ENCODE peak calls at places on chromosomes 3 and 15, in four cellular contexts. L is activated effector memory CD4-positive, alpha-beta T cell treated with Interleukin-2 at 50 U/mL for 16 hours; G is amygdala; M is NCI-H1417. R is an unnamed sample.

GRCh38 chr3:161977063-161977462 is 480.5 kb downstream of the OTOL1 start:
- DNase-seq in L (no peak), G (no peak), M (no peak), R (no peak)

GRCh38 chr15:46996331-46996730 is 721.0 kb upstream of the SEMA6D start:
- DNase-seq in G (no peak), M (no peak), L (no peak), R (no peak)

GRCh38 chr15:66961407-66961884 is 104.0 kb upstream of the SMAD3 start:
- DNase-seq in L (no peak), G (no peak), M (peak; percentile 43), R (no peak)

GRCh38 chr15:34217587-34218225 is 7.1 kb upstream of the EMC4 start:
- DNase-seq in G (no peak), L (no peak), M (no peak), R (no peak)

GRCh38 chr3:23264413-23264812 is 61.3 kb downstream of the UBE2E2 start:
- DNase-seq in M (no peak), G (no peak), L (no peak), R (peak; percentile 24)

GRCh38 chr3:44065741-44066140 is 175.9 kb upstream of the TOPAZ1 start:
- DNase-seq in L (no peak), M (peak; percentile 62), G (no peak), R (no peak)

GRCh38 chr3:108324177-108324576 is 27.8 kb downstream of the HHLA2 start:
- DNase-seq in L (no peak), M (no peak), G (no peak), R (no peak)

GRCh38 chr15:69854521-69855171 is 243.1 kb downstream of the TLE3 start:
- DNase-seq in M (no peak), G (no peak), L (no peak), R (peak; percentile 47)

GRCh38 chr3:188646592-188646991 is 492.6 kb downstream of the LPP start:
- DNase-seq in L (no peak), G (no peak), M (peak; percentile 27), R (no peak)

GRCh38 chr15:47975422-47975821 is 145.4 kb upstream of the SLC24A5 start:
- DNase-seq in G (no peak), M (peak; percentile 35), L (no peak), R (no peak)

GRCh38 chr15:92904832-92905640 is 4.9 kb downstream of the CHD2 start:
- DNase-seq in G (no peak), M (peak; percentile 72), L (no peak), R (no peak)

GRCh38 chr3:144105542-144105941 is 133.9 kb downstream of the DIPK2A start:
- DNase-seq in L (no peak), G (no peak), M (peak; percentile 21), R (no peak)

GRCh38 chr15:50238263-50238662 is 27.3 kb downstream of the HDC start:
- DNase-seq in G (no peak), L (no peak), M (no peak), R (no peak)

GRCh38 chr3:196666001-196666867 is 26.7 kb downstream of the NRROS start:
- DNase-seq in M (peak; percentile 89), G (no peak), L (no peak), R (no peak)

GRCh38 chr15:41981373-41982132 is 9.2 kb upstream of the EHD4 start:
- DNase-seq in G (no peak), L (no peak), M (no peak), R (no peak)

GRCh38 chr15:84022516-84022915 is 213.1 kb upstream of the GOLGA6L4 start:
- DNase-seq in L (no peak), M (no peak), G (no peak), R (no peak)

GRCh38 chr15:39874890-39875549 is 45.0 kb downstream of the GPR176 start:
- DNase-seq in L (no peak), M (peak; percentile 67), G (no peak), R (no peak)

GRCh38 chr15:39787479-39787878 is 4.8 kb upstream of the FSIP1 start:
- DNase-seq in M (peak; percentile 6), G (no peak), L (no peak), R (no peak)

GRCh38 chr3:13574798-13575451 is 26.0 kb downstream of the FBLN2 start:
- DNase-seq in M (peak; percentile 72), G (no peak), L (no peak), R (no peak)

GRCh38 chr15:91855684-91856553 is 2.4 kb downstream of the SLCO3A1 start:
- DNase-seq in L (no peak), M (peak; percentile 96), G (no peak), R (no peak)

GRCh38 chr15:36877796-36878744 is 222.3 kb downstream of the MEIS2 start:
- DNase-seq in L (no peak), M (no peak), G (no peak), R (no peak)

GRCh38 chr3:124759666-124760401 is 29.6 kb downstream of the UMPS start:
- DNase-seq in L (no peak), M (no peak), G (no peak), R (no peak)

R was measured in AG04450.